ENCODE peak calls at places on chromosomes 16 and 17, in ten cellular contexts. One of them, this sample, is unnamed.

GRCh38 chr17:43562679-43563146 is 16.6 kb upstream of the ETV4 start:
- DNase-seq in HL-60: no peak
- DNase-seq in transverse colon: no peak
- DNase-seq in esophagus muscularis mucosa: no peak
- DNase-seq in breast epithelium: no peak
- DNase-seq in prostate gland: no peak
- DNase-seq in SK-N-SH: no peak
- DNase-seq in HCT116: no peak
- DNase-seq in upper lobe of left lung: no peak
- DNase-seq in GM23338: peak
- DNase-seq in this sample: peak

GRCh38 chr16:2609827-2610470 is 72.1 kb downstream of the PDPK1 start:
- DNase-seq in GM23338: no peak
- DNase-seq in breast epithelium: peak
- DNase-seq in HL-60: no peak
- DNase-seq in prostate gland: no peak
- DNase-seq in HCT116: no peak
- DNase-seq in upper lobe of left lung: peak
- DNase-seq in transverse colon: no peak
- DNase-seq in esophagus muscularis mucosa: no peak
- DNase-seq in SK-N-SH: no peak
- DNase-seq in this sample: no peak

GRCh38 chr17:63647936-63648335 is 25.7 kb downstream of the MAP3K3 start:
- DNase-seq in breast epithelium: no peak
- DNase-seq in HCT116: no peak
- DNase-seq in SK-N-SH: no peak
- DNase-seq in prostate gland: no peak
- DNase-seq in upper lobe of left lung: no peak
- DNase-seq in transverse colon: no peak
- DNase-seq in HL-60: no peak
- DNase-seq in esophagus muscularis mucosa: no peak
- DNase-seq in GM23338: peak
- DNase-seq in this sample: no peak

GRCh38 chr17:81299846-81300585 is 4.9 kb upstream of the SLC38A10 start:
- DNase-seq in breast epithelium: no peak
- DNase-seq in prostate gland: no peak
- DNase-seq in GM23338: no peak
- DNase-seq in transverse colon: no peak
- DNase-seq in esophagus muscularis mucosa: no peak
- DNase-seq in HCT116: no peak
- DNase-seq in HL-60: no peak
- DNase-seq in upper lobe of left lung: no peak
- DNase-seq in SK-N-SH: no peak
- DNase-seq in this sample: no peak

GRCh38 chr17:66655861-66656260 is 179.1 kb upstream of the CACNG5 start:
- DNase-seq in SK-N-SH: no peak
- DNase-seq in HL-60: no peak
- DNase-seq in prostate gland: no peak
- DNase-seq in transverse colon: no peak
- DNase-seq in upper lobe of left lung: no peak
- DNase-seq in breast epithelium: no peak
- DNase-seq in esophagus muscularis mucosa: no peak
- DNase-seq in GM23338: no peak
- DNase-seq in HCT116: no peak
- DNase-seq in this sample: no peak

GRCh38 chr17:48055531-48056245 is 7.5 kb downstream of the NFE2L1 start:
- DNase-seq in breast epithelium: no peak
- DNase-seq in transverse colon: no peak
- DNase-seq in prostate gland: no peak
- DNase-seq in SK-N-SH: no peak
- DNase-seq in HCT116: peak
- DNase-seq in upper lobe of left lung: no peak
- DNase-seq in GM23338: peak
- DNase-seq in HL-60: no peak
- DNase-seq in esophagus muscularis mucosa: no peak
- DNase-seq in this sample: no peak

GRCh38 chr17:6789146-6789545 is 13.1 kb downstream of the FBXO39 start:
- DNase-seq in GM23338: no peak
- DNase-seq in prostate gland: no peak
- DNase-seq in breast epithelium: no peak
- DNase-seq in HL-60: no peak
- DNase-seq in HCT116: no peak
- DNase-seq in esophagus muscularis mucosa: no peak
- DNase-seq in SK-N-SH: no peak
- DNase-seq in transverse colon: no peak
- DNase-seq in upper lobe of left lung: no peak
- DNase-seq in this sample: no peak

GRCh38 chr17:27968206-27968732 is 74.2 kb upstream of the NLK start:
- DNase-seq in HL-60: no peak
- DNase-seq in HCT116: no peak
- DNase-seq in SK-N-SH: peak
- DNase-seq in transverse colon: no peak
- DNase-seq in esophagus muscularis mucosa: no peak
- DNase-seq in upper lobe of left lung: no peak
- DNase-seq in prostate gland: no peak
- DNase-seq in breast epithelium: no peak
- DNase-seq in GM23338: no peak
- DNase-seq in this sample: no peak

GRCh38 chr16:9091867-9092281 is 430 bp downstream of the HAPSTR1 start:
- DNase-seq in upper lobe of left lung: no peak
- DNase-seq in prostate gland: peak
- DNase-seq in HCT116: no peak
- DNase-seq in breast epithelium: peak
- DNase-seq in SK-N-SH: no peak
- DNase-seq in esophagus muscularis mucosa: no peak
- DNase-seq in HL-60: peak
- DNase-seq in transverse colon: peak
- DNase-seq in GM23338: no peak
- DNase-seq in this sample: peak

DNA sequence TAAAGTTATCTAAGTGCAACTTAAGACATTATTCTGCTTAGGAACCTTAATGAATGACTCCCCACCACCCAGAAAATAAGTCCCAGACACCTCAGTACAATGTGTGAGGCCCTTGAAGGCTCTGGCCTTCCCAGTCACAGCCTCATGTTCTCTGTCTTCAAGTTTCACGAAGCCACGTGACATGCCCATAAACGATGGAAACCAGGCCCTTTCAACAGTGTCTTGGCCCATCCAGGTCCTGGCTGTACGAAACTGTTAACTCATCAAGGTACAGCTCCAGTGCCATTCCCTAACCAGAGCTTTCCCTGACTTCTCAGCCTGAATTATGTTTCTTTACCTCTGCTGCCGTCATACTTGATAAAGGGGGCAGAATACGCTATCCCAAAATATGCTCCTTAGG is 69.0 kb downstream of the ARHGAP17 start:
- DNase-seq in upper lobe of left lung: no peak
- DNase-seq in HL-60: no peak
- DNase-seq in esophagus muscularis mucosa: no peak
- DNase-seq in SK-N-SH: no peak
- DNase-seq in GM23338: no peak
- DNase-seq in transverse colon: no peak
- DNase-seq in breast epithelium: no peak
- DNase-seq in HCT116: no peak
- DNase-seq in prostate gland: no peak
- DNase-seq in this sample: no peak
- TF ChIP-seq POLR2AphosphoS5 in upper lobe of left lung: no peak
- TF ChIP-seq POLR2AphosphoS5 in HL-60: no peak
- TF ChIP-seq POLR2AphosphoS5 in esophagus muscularis mucosa: no peak
- TF ChIP-seq POLR2AphosphoS5 in SK-N-SH: no peak
- TF ChIP-seq POLR2AphosphoS5 in GM23338: no peak
- TF ChIP-seq POLR2AphosphoS5 in transverse colon: peak
- TF ChIP-seq POLR2AphosphoS5 in breast epithelium: no peak
- TF ChIP-seq POLR2AphosphoS5 in HCT116: no peak
- TF ChIP-seq POLR2AphosphoS5 in prostate gland: no peak
- TF ChIP-seq POLR2AphosphoS5 in this sample: peak

DNA sequence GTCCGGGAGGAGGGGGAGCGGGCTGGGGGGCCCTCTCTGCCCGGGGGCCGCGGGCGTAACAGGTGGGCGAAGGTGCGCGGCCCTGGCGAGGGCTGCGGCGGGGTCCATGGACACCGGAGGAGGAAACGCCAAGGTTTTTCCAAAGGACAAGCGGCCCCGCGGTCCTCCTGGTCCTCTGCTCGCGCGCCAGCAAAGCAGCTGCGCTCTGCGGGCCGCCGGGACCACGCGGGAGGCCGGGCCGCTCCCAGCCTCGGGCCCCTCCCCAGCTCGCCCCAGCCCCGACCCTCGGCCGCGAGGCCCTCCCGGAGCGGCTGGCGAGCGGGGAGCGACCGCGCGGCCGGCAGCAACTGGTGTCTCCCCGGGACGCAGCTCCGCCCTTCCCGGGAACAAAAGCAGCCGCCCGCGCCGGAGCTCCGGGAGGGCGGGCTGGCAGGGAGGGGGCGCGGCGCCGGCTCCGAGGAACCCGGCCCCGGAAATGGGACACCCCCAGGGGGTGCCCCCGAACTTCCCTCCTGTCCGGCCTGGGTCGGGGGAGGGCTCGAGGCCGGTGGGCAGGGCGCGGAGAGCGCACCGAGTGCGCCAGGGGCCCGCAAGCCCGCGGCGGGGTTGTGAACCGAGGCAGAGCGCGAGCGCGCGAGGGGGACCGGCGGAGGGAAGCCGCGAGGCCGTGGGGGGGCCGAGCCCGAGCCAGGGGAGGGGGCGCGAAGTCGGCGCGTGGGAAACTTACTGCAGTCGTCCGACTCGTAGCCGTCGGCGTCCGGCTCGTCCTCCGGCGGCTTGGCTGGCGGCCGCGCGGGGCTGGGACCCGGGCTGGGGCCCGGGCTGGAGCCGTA is 854 bp downstream of the DOC2B start:
- DNase-seq in GM23338: peak
- DNase-seq in upper lobe of left lung: peak
- DNase-seq in SK-N-SH: peak
- DNase-seq in prostate gland: no peak
- DNase-seq in transverse colon: no peak
- DNase-seq in HCT116: no peak
- DNase-seq in HL-60: no peak
- DNase-seq in breast epithelium: no peak
- DNase-seq in esophagus muscularis mucosa: no peak
- DNase-seq in this sample: no peak
- H3K4me3 ChIP-seq in GM23338: peak
- H3K4me3 ChIP-seq in upper lobe of left lung: peak
- H3K4me3 ChIP-seq in SK-N-SH: no peak
- H3K4me3 ChIP-seq in prostate gland: peak
- H3K4me3 ChIP-seq in transverse colon: no peak
- H3K4me3 ChIP-seq in HCT116: peak
- H3K4me3 ChIP-seq in HL-60: no peak
- H3K4me3 ChIP-seq in breast epithelium: peak
- H3K4me3 ChIP-seq in esophagus muscularis mucosa: peak
- H3K4me3 ChIP-seq in this sample: peak

GRCh38 chr17:39757176-39757662 is 19.5 kb downstream of the GRB7 start:
- DNase-seq in HCT116: no peak
- DNase-seq in transverse colon: no peak
- DNase-seq in SK-N-SH: no peak
- DNase-seq in prostate gland: no peak
- DNase-seq in HL-60: no peak
- DNase-seq in breast epithelium: no peak
- DNase-seq in GM23338: no peak
- DNase-seq in esophagus muscularis mucosa: no peak
- DNase-seq in upper lobe of left lung: no peak
- DNase-seq in this sample: no peak

GRCh38 chr17:39754161-39754957 is 16.6 kb downstream of the GRB7 start:
- DNase-seq in GM23338: peak
- DNase-seq in breast epithelium: peak
- DNase-seq in transverse colon: peak
- DNase-seq in HL-60: peak
- DNase-seq in HCT116: peak
- DNase-seq in esophagus muscularis mucosa: peak
- DNase-seq in prostate gland: peak
- DNase-seq in upper lobe of left lung: peak
- DNase-seq in SK-N-SH: peak
- DNase-seq in this sample: peak

GRCh38 chr17:39754958-39755549 is 17.3 kb downstream of the GRB7 start:
- DNase-seq in esophagus muscularis mucosa: no peak
- DNase-seq in HCT116: no peak
- DNase-seq in breast epithelium: no peak
- DNase-seq in upper lobe of left lung: no peak
- DNase-seq in prostate gland: no peak
- DNase-seq in SK-N-SH: no peak
- DNase-seq in transverse colon: peak
- DNase-seq in GM23338: peak
- DNase-seq in HL-60: no peak
- DNase-seq in this sample: peak

GRCh38 chr17:39756376-39757079 is 18.8 kb downstream of the GRB7 start:
- DNase-seq in HL-60: no peak
- DNase-seq in HCT116: no peak
- DNase-seq in GM23338: no peak
- DNase-seq in SK-N-SH: no peak
- DNase-seq in transverse colon: no peak
- DNase-seq in upper lobe of left lung: no peak
- DNase-seq in esophagus muscularis mucosa: no peak
- DNase-seq in prostate gland: no peak
- DNase-seq in breast epithelium: no peak
- DNase-seq in this sample: peak

DNA sequence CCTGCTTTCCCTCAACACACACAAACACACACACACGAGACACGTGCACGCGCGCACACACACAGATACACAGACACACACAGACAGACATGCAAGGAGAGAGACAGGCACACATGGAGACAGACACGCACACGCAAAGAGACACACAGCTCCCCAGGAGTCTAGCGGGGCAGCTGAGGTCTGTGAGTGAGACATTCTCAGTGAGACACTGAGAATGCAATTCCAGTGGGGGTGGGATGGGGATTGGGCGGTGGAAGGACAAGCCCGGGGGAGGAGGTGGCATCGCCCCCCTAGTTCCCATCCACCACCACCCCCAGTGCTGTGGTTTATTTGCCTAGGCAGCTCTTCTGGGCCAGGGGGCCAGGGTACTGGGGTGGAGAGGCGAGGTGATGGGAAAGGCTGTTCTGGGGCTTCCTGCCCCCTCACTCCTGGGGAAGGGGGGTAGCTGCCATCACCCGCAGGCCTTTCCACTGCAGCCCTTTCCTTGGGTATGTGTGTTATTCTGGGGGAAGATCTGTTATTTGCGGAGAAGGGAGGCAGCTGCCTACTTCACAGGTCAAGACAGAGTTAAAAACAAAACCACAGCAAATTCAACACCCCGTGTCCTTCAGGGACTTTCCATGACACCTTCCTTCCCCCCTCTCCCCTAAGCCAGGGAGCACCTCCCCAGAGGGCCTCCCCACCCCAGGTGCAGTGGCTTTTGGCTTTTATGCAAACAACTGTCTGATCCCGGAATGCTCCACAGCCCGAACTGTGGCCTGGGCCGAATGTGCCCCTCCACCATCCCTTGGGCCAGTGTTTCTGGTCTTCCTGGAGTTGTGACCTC is 18.0 kb downstream of the GRB7 start:
- DNase-seq in HL-60: no peak
- DNase-seq in upper lobe of left lung: no peak
- DNase-seq in HCT116: no peak
- DNase-seq in prostate gland: no peak
- DNase-seq in GM23338: no peak
- DNase-seq in transverse colon: peak
- DNase-seq in esophagus muscularis mucosa: no peak
- DNase-seq in breast epithelium: no peak
- DNase-seq in SK-N-SH: no peak
- DNase-seq in this sample: peak
- TF ChIP-seq POLR2AphosphoS5 in HL-60: no peak
- TF ChIP-seq POLR2AphosphoS5 in upper lobe of left lung: no peak
- TF ChIP-seq POLR2AphosphoS5 in HCT116: no peak
- TF ChIP-seq POLR2AphosphoS5 in prostate gland: no peak
- TF ChIP-seq POLR2AphosphoS5 in GM23338: no peak
- TF ChIP-seq POLR2AphosphoS5 in transverse colon: no peak
- TF ChIP-seq POLR2AphosphoS5 in esophagus muscularis mucosa: no peak
- TF ChIP-seq POLR2AphosphoS5 in breast epithelium: no peak
- TF ChIP-seq POLR2AphosphoS5 in SK-N-SH: no peak
- TF ChIP-seq POLR2AphosphoS5 in this sample: no peak

GRCh38 chr17:78985395-78985794 is 5.7 kb upstream of the LGALS3BP start:
- DNase-seq in upper lobe of left lung: no peak
- DNase-seq in prostate gland: no peak
- DNase-seq in SK-N-SH: no peak
- DNase-seq in HL-60: no peak
- DNase-seq in HCT116: no peak
- DNase-seq in breast epithelium: no peak
- DNase-seq in esophagus muscularis mucosa: no peak
- DNase-seq in transverse colon: no peak
- DNase-seq in GM23338: no peak
- DNase-seq in this sample: no peak
- H3K4me3 ChIP-seq in upper lobe of left lung: no peak
- H3K4me3 ChIP-seq in prostate gland: no peak
- H3K4me3 ChIP-seq in SK-N-SH: no peak
- H3K4me3 ChIP-seq in HL-60: no peak
- H3K4me3 ChIP-seq in HCT116: no peak
- H3K4me3 ChIP-seq in breast epithelium: no peak
- H3K4me3 ChIP-seq in esophagus muscularis mucosa: no peak
- H3K4me3 ChIP-seq in transverse colon: no peak
- H3K4me3 ChIP-seq in GM23338: no peak
- H3K4me3 ChIP-seq in this sample: no peak

This sample was measured in sigmoid colon.